ENCODE peak calls at places on chromosomes 3 and 15, in four cellular contexts. One of them, this sample, is unnamed.

GRCh38 chr3:112699436-112699978 is 58.6 kb upstream of the CCDC80 start:
- DNase-seq in lung: no peak
- DNase-seq in HepG2: no peak
- DNase-seq in psoas muscle: no peak
- DNase-seq in this sample: no peak

GRCh38 chr3:73503781-73504180 is 121.0 kb downstream of the PDZRN3 start:
- DNase-seq in lung: no peak
- DNase-seq in HepG2: no peak
- DNase-seq in psoas muscle: no peak
- DNase-seq in this sample: no peak

GRCh38 chr3:127451321-127451720 is 139.2 kb downstream of the TPRA1 start:
- DNase-seq in lung: no peak
- DNase-seq in HepG2: no peak
- DNase-seq in psoas muscle: no peak
- DNase-seq in this sample: no peak

GRCh38 chr3:135106445-135106844 is 311.4 kb downstream of the EPHB1 start:
- DNase-seq in lung: no peak
- DNase-seq in HepG2: peak
- DNase-seq in psoas muscle: no peak
- DNase-seq in this sample: peak

GRCh38 chr3:134462236-134463059 is 23.3 kb downstream of the ANAPC13 start:
- DNase-seq in lung: no peak
- DNase-seq in HepG2: no peak
- DNase-seq in psoas muscle: no peak
- DNase-seq in this sample: no peak

GRCh38 chr3:53789459-53789858 is 56.8 kb downstream of the CHDH start:
- DNase-seq in lung: no peak
- DNase-seq in HepG2: no peak
- DNase-seq in psoas muscle: no peak
- DNase-seq in this sample: no peak

GRCh38 chr15:39242345-39242744 is 338.5 kb upstream of the THBS1 start:
- DNase-seq in lung: no peak
- DNase-seq in HepG2: no peak
- DNase-seq in psoas muscle: no peak
- DNase-seq in this sample: no peak

GRCh38 chr15:82183121-82184031 is 79.2 kb downstream of the EFL1 start:
- DNase-seq in lung: no peak
- DNase-seq in HepG2: no peak
- DNase-seq in psoas muscle: no peak
- DNase-seq in this sample: no peak

GRCh38 chr3:16119887-16120286 is 54.6 kb upstream of the GALNT15 start:
- DNase-seq in lung: no peak
- DNase-seq in HepG2: no peak
- DNase-seq in psoas muscle: no peak
- DNase-seq in this sample: no peak

GRCh38 chr3:172629470-172629869 is 81.4 kb downstream of the NCEH1 start:
- DNase-seq in lung: no peak
- DNase-seq in HepG2: no peak
- DNase-seq in psoas muscle: no peak
- DNase-seq in this sample: no peak

GRCh38 chr3:126541628-126542339 is 16.9 kb downstream of the C3orf22 start:
- DNase-seq in lung: no peak
- DNase-seq in HepG2: no peak
- DNase-seq in psoas muscle: no peak
- DNase-seq in this sample: no peak

GRCh38 chr3:16513141-16514020 is at the start of gene RFTN1:
- DNase-seq in lung: peak
- DNase-seq in HepG2: no peak
- DNase-seq in psoas muscle: peak
- DNase-seq in this sample: peak

GRCh38 chr3:45640724-45641361 is 46.3 kb downstream of the LIMD1 start:
- DNase-seq in lung: no peak
- DNase-seq in HepG2: no peak
- DNase-seq in psoas muscle: no peak
- DNase-seq in this sample: no peak

DNA sequence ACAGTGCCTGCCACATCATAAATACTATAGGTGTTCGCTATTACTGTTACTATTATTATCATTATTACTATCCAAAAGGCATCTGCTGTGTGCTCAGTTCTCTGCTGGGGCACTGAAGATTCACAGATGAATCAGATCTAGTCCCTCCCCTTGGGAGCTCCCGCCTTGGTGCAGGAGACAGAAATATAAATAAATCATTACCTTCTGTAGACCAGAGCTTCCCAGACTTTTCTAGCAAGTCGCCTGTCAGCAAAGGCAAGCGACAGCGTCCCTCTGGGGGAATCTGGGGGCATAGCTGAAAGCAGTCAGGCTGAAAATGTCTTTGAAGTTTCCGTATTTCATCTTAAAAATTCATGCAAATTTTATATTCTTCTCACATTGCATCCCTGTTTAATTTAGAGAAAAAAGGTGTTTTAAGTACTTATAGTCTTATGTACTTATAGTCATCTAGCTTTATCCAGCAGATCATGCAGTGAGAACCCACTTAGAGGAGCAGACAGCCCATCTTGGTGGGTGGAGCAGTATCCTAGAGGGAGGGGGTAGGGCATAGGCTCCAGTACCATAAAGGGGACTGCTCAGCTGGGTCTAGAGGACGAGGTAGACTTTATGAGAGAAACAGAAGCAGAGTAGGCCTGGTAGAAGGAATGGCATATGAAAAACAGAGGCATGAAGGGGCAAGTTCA is 10.4 kb upstream of the BRPF1 start:
- DNase-seq in lung: no peak
- DNase-seq in HepG2: no peak
- DNase-seq in psoas muscle: no peak
- DNase-seq in this sample: no peak
- TF ChIP-seq CTCF in lung: no peak
- TF ChIP-seq CTCF in HepG2: no peak
- TF ChIP-seq CTCF in psoas muscle: no peak
- TF ChIP-seq CTCF in this sample: no peak

DNA sequence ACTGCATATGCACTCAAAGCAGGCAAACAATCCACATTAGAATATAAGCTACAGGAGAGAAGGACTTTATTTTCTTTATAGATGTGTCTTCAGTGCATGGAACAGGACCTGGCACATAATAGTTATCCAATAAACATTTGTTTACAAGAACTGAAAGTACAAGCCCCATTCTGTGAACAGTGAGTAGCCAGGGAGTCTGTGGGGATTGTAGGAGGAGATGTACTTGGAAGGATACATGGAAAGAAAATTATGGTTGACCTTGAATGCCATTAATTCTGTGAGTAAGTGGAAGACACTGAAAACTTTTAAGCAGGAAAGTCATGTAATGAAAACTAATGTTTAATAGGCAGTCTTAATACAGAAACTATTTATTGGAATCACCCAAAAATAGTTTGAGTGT is 28.3 kb downstream of the MASP1 start:
- DNase-seq in lung: no peak
- DNase-seq in HepG2: no peak
- DNase-seq in psoas muscle: no peak
- DNase-seq in this sample: no peak
- H3K27ac ChIP-seq in lung: peak
- H3K27ac ChIP-seq in HepG2: peak
- H3K27ac ChIP-seq in psoas muscle: no peak
- H3K27ac ChIP-seq in this sample: no peak

DNA sequence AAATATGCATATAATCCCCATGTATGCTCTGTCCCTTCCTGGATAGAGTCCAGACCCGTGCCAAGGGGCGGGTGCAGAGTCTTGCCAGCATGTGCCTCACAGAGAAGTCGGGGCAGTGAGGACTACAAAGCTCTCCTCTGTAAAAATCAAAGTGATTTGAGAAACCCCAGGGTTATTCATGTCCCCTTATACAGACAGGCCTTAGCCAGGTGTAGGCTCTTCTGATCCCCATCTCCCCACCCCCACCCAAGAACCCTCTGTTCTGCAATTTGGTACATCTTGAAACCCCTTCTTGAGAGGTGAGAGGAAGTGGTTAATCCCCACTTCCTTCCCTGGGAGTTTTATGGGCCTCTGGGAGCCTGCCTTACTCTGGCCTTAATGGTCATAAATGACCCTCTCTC is 24.7 kb downstream of the TRIM71 start:
- DNase-seq in lung: no peak
- DNase-seq in HepG2: no peak
- DNase-seq in psoas muscle: no peak
- DNase-seq in this sample: no peak
- TF ChIP-seq CTCF in lung: no peak
- TF ChIP-seq CTCF in HepG2: no peak
- TF ChIP-seq CTCF in psoas muscle: no peak
- TF ChIP-seq CTCF in this sample: no peak

GRCh38 chr3:185959609-185960517 is 22.0 kb upstream of the TRA2B start:
- DNase-seq in lung: peak
- DNase-seq in HepG2: peak
- DNase-seq in psoas muscle: no peak
- DNase-seq in this sample: peak
- H3K27ac ChIP-seq in lung: no peak
- H3K27ac ChIP-seq in HepG2: peak
- H3K27ac ChIP-seq in psoas muscle: peak
- H3K27ac ChIP-seq in this sample: peak

GRCh38 chr15:71752604-71753289 is 57.6 kb upstream of the NR2E3 start:
- DNase-seq in lung: peak
- DNase-seq in HepG2: peak
- DNase-seq in psoas muscle: peak
- DNase-seq in this sample: peak
- TF ChIP-seq CTCF in lung: no peak
- TF ChIP-seq CTCF in HepG2: peak
- TF ChIP-seq CTCF in psoas muscle: peak
- TF ChIP-seq CTCF in this sample: peak

GRCh38 chr3:144831955-144832716 is 860.5 kb downstream of the DIPK2A start:
- DNase-seq in lung: no peak
- DNase-seq in HepG2: no peak
- DNase-seq in psoas muscle: no peak
- DNase-seq in this sample: no peak
- H3K27ac ChIP-seq in lung: no peak
- H3K27ac ChIP-seq in HepG2: no peak
- H3K27ac ChIP-seq in psoas muscle: no peak
- H3K27ac ChIP-seq in this sample: no peak

GRCh38 chr15:84981054-84981710 is 474 bp upstream of the PDE8A start:
- DNase-seq in lung: peak
- DNase-seq in HepG2: peak
- DNase-seq in psoas muscle: peak
- DNase-seq in this sample: peak
- TF ChIP-seq CTCF in lung: no peak
- TF ChIP-seq CTCF in HepG2: peak
- TF ChIP-seq CTCF in psoas muscle: peak
- TF ChIP-seq CTCF in this sample: no peak

GRCh38 chr3:94226058-94226457 is 163.2 kb downstream of the NSUN3 start:
- DNase-seq in lung: no peak
- DNase-seq in HepG2: no peak
- DNase-seq in psoas muscle: no peak
- DNase-seq in this sample: peak
- H3K27ac ChIP-seq in lung: no peak
- H3K27ac ChIP-seq in HepG2: no peak
- H3K27ac ChIP-seq in psoas muscle: no peak
- H3K27ac ChIP-seq in this sample: no peak

GRCh38 chr3:174355505-174355904 is 503.6 kb upstream of the NAALADL2 start:
- DNase-seq in lung: no peak
- DNase-seq in HepG2: no peak
- DNase-seq in psoas muscle: no peak
- DNase-seq in this sample: no peak
- TF ChIP-seq CTCF in lung: no peak
- TF ChIP-seq CTCF in HepG2: peak
- TF ChIP-seq CTCF in psoas muscle: peak
- TF ChIP-seq CTCF in this sample: no peak

GRCh38 chr3:148202386-148202785 is 495.3 kb upstream of the AGTR1 start:
- DNase-seq in lung: no peak
- DNase-seq in HepG2: no peak
- DNase-seq in psoas muscle: no peak
- DNase-seq in this sample: no peak
- H3K27ac ChIP-seq in lung: no peak
- H3K27ac ChIP-seq in HepG2: no peak
- H3K27ac ChIP-seq in psoas muscle: no peak
- H3K27ac ChIP-seq in this sample: no peak

This sample was measured in RWPE1.